ENCODE peak calls at places on chromosomes 6 and 20, in seven cellular contexts. F is mammary epithelial cell, J is fibroblast of lung, O is cardiac muscle cell, R is GM12864, A is cardiac fibroblast, Y is stomach. M is an unnamed sample.
A peak's percentile ranks its signal among the peaks of the same experiment; 100 is the strongest.

GRCh38 chr20:35539756-35540212 is 2.1 kb upstream of the ERGIC3 start:
- DNase-seq in J (no peak), R (peak; percentile 37), A (peak; percentile 15), O (peak; percentile 47), F (no peak), Y (peak; percentile 91), M (no peak)

GRCh38 chr6:31727717-31728671 is 1.1 kb downstream of the DDAH2 start:
- DNase-seq in Y (no peak), F (no peak), A (no peak), J (no peak), R (peak; percentile 70), O (no peak), M (no peak)

GRCh38 chr6:111775145-111775936 is 97.9 kb downstream of the FYN start:
- DNase-seq in J (no peak), R (no peak), Y (no peak), F (no peak), O (peak; percentile 34), A (no peak), M (no peak)

GRCh38 chr6:32120573-32121059 is 7.4 kb downstream of the ATF6B start:
- DNase-seq in J (no peak), A (no peak), O (no peak), Y (no peak), F (no peak), R (no peak), M (no peak)

GRCh38 chr6:166026586-166027126 is 141.0 kb downstream of the TBXT start:
- DNase-seq in J (no peak), F (no peak), O (peak; percentile 19), R (no peak), A (no peak), Y (no peak), M (peak; percentile 27)

GRCh38 chr20:8757146-8757545 is 311.7 kb upstream of the PLCB4 start:
- DNase-seq in R (no peak), F (no peak), A (peak; percentile 72), O (peak; percentile 71), Y (no peak), J (peak; percentile 69), M (peak; percentile 97)

GRCh38 chr20:4470375-4470774 is 251.3 kb upstream of the PRND start:
- DNase-seq in Y (no peak), A (no peak), R (no peak), O (no peak), F (no peak), J (peak; percentile 69), M (peak; percentile 80)

GRCh38 chr6:119220452-119220851 is 129.1 kb downstream of the MAN1A1 start:
- DNase-seq in Y (no peak), F (no peak), J (no peak), O (no peak), A (no peak), R (no peak), M (no peak)

GRCh38 chr20:35437599-35437998 is 429 bp downstream of the GDF5 start:
- DNase-seq in O (no peak), J (no peak), F (no peak), Y (no peak), A (no peak), R (no peak), M (no peak)

GRCh38 chr6:111765681-111766523 is 107.3 kb downstream of the FYN start:
- DNase-seq in F (no peak), R (no peak), Y (no peak), O (peak; percentile 61), A (no peak), J (peak; percentile 34), M (peak; percentile 31)

GRCh38 chr20:63457737-63458136 is 14.7 kb downstream of the KCNQ2 start:
- DNase-seq in A (peak; percentile 10), O (peak; percentile 7), Y (peak; percentile 31), J (peak; percentile 11), F (peak; percentile 75), R (no peak), M (peak; percentile 22)

GRCh38 chr6:16539086-16539931 is 222.0 kb downstream of the ATXN1 start:
- DNase-seq in F (peak; percentile 19), A (no peak), R (no peak), J (no peak), Y (no peak), O (no peak), M (no peak)

GRCh38 chr6:165487347-165487746 is 175.7 kb downstream of the PDE10A start:
- DNase-seq in R (no peak), Y (no peak), J (peak; percentile 0), F (no peak), O (peak; percentile 57), A (peak; percentile 53), M (peak; percentile 15)

GRCh38 chr6:150813319-150813992 is 52.0 kb upstream of the MTHFD1L start:
- DNase-seq in A (peak; percentile 44), F (peak; percentile 92), R (peak; percentile 40), Y (no peak), O (peak; percentile 34), J (peak; percentile 65), M (peak; percentile 75)

GRCh38 chr6:72267470-72267869 is 354.4 kb upstream of the KCNQ5 start:
- DNase-seq in Y (no peak), O (no peak), J (no peak), F (peak; percentile 12), R (no peak), A (no peak), M (no peak)

GRCh38 chr6:3293271-3294155 is 34.8 kb downstream of the PSMG4 start:
- DNase-seq in Y (no peak), R (no peak), A (no peak), O (no peak), F (no peak), J (no peak), M (no peak)

GRCh38 chr6:45439861-45440388 is 62.2 kb upstream of the SUPT3H start:
- DNase-seq in R (no peak), F (no peak), J (no peak), Y (no peak), A (no peak), O (no peak), M (no peak)

GRCh38 chr6:77092971-77093370 is 370.3 kb downstream of the HTR1B start:
- DNase-seq in R (no peak), J (peak; percentile 16), A (peak; percentile 64), F (no peak), O (peak; percentile 70), Y (no peak), M (peak; percentile 59)

GRCh38 chr6:6703720-6704422 is 115.4 kb downstream of the LY86 start:
- DNase-seq in A (no peak), J (no peak), R (no peak), O (no peak), Y (peak; percentile 76), F (no peak), M (no peak)

GRCh38 chr20:50759678-50760077 is 28.3 kb downstream of the PARD6B start:
- DNase-seq in Y (no peak), J (no peak), F (no peak), O (no peak), R (no peak), A (no peak), M (no peak)

DNA sequence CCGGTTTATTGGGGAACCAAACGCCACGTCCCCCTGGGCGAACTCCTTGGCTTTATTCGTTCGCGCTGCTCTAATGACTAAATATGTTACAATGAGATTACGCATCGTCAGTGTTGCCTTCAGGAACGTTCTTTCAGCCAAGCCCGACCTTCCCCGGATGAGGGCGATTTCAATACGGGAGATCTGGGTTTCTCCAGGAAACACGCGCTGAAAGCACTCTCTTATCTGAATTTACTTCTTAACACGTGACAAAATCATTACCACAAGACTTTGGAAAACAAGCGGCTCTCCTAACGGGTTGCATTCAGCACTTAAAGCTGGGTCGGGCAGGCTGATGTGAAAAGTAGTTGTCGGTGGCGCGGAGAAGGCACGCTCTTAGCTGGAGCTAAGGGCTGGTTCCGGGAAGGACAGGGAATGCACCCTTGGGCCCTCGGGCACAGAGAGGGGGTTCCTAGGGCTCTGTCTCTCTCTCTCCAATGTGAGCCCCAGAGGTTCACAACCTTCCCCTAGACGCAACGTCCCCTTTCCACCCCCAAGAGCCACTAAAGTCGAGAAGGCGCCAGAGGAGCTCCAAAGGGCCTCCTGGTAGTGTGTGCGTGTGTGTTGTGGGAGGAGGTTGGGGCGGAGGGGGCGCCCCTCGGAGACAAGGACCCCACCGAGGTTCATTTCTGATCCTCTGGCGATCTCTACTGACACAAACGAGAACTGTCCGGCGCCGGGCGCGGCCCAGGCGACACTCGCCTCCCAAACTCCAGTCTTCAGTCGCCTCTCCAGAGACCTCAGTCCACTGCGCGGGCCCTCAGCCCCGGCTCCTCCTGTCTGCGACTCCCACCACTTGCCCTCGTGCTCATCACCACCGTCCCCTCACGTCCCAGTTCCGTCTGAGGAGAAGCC is 7.1 kb upstream of the NKX2-2 start:
- DNase-seq in O (peak; percentile 38), Y (no peak), J (no peak), R (no peak), A (peak; percentile 4), F (no peak), M (peak; percentile 27)
- H3K4me3 ChIP-seq in O (peak overlapping the region; percentile 31), Y (no peak overlapping the region), J (no peak overlapping the region), R (no peak overlapping the region), A (no peak overlapping the region), F (no peak overlapping the region), M (no peak overlapping the region)

DNA sequence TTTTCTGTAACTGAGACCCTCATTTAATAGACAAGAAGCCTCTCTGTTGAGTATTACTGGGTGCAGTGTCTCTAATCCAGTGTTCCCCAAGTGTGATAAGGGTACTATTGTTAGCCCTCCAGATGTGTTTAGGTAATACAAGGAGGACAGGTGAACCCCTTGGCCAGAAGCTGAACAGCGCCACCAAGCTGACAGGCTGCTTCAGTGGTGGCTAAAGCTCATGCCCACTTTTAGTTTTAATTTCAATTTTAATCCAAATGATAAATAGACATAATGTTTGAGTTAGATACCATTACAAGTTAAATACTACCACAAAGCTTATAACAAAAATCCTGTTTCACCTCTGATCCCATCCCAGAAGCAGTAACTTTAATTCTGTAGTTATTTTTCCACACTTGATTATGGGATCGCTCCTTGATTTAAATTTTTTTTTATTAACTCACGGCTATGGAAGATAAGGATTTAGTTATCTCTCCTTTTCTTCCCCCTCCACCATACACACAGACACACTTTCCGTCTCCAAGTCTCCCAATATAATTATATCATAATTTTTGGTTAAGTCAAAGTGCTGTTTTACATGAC is 8.3 kb upstream of the STK35 start:
- DNase-seq in J (peak; percentile 5), R (no peak), F (peak; percentile 9), A (peak; percentile 11), Y (peak; percentile 43), O (no peak), M (peak; percentile 6)
- TF ChIP-seq CTCF in J (peak; percentile 39), R (peak; percentile 63), F (peak; percentile 89), A (peak; percentile 57), Y (no peak), O (peak; percentile 63), M (peak; percentile 56)

GRCh38 chr6:37868447-37868825 is 48.9 kb downstream of the ZFAND3 start:
- DNase-seq in F (peak; percentile 76), A (peak; percentile 66), J (no peak), O (peak; percentile 76), R (no peak), Y (no peak), M (peak; percentile 57)
- H3K4me3 ChIP-seq in F (no peak overlapping the region), A (no peak overlapping the region), J (no peak overlapping the region), O (no peak overlapping the region), R (no peak overlapping the region), Y (no peak overlapping the region), M (no peak overlapping the region)

DNA sequence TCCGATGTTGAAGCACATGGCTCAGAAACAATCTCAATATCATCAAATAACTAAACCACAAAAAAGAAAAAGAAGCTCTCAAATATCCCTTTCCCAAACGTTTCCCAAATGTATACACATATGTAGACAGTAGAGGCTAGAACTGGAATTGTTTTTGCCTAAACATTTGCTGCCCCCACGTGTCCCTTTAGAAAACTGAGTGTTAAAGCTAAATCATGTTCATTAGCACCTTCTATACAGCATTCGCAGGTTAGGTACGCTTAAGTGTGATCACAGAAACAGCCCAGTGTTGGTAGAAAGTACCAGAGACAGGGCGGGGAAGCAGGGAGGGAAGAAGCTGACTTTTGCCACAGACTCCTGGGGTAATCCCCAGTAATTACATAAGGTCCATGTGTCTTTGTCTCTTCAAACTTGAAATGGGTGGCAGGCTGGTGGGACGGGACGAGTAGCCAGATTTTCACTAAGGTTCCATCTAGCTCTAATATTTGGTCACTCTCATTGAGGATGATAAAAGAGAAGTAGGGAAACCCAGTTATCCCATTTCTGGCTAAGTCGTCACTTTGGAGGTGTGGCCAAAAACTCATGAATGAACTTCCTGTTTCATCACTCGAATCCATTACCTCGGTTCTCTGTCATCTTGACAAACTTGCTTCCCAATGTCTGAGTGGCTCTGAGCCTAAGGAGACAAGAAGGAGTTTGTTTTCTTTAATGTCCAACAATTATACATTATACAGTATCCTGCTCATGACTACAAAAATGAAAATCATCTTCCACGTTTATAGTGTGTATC is 15.0 kb upstream of the TFAP2A start:
- DNase-seq in J (peak; percentile 58), R (peak; percentile 33), Y (no peak), F (peak; percentile 74), O (peak; percentile 73), A (peak; percentile 72), M (peak; percentile 42)
- TF ChIP-seq CTCF in J (peak; percentile 21), R (peak; percentile 62), Y (no peak), F (peak; percentile 69), O (peak; percentile 59), A (peak; percentile 30), M (peak; percentile 38)

M was measured in fibroblast of mammary gland.